ENCODE peak calls at places on chromosomes 16 and 17, in nine cellular contexts. W, K, X, S, E, R, D, V and P are unnamed samples.

GRCh38 chr16:89639385-89639784 is 18.1 kb downstream of the CHMP1A start:
- DNase-seq in W (no peak), K (no peak), X (no peak), S (no peak), E (no peak), R (no peak), D (no peak), V (no peak), P (no peak)

GRCh38 chr17:74235040-74235581 is 21.7 kb downstream of the TTYH2 start:
- DNase-seq in W (no peak), K (no peak), X (no peak), S (no peak), E (no peak), R (no peak), D (no peak), V (no peak), P (no peak)

GRCh38 chr16:78543066-78543465 is 443.6 kb downstream of the WWOX start:
- DNase-seq in W (no peak), K (no peak), X (no peak), S (no peak), E (no peak), R (no peak), D (no peak), V (no peak), P (no peak)

GRCh38 chr16:81693047-81693446 is 86.0 kb upstream of the PLCG2 start:
- DNase-seq in W (no peak), K (no peak), X (no peak), S (no peak), E (no peak), R (no peak), D (no peak), V (no peak), P (no peak)

GRCh38 chr16:18803569-18804462 is 2.5 kb upstream of the ARL6IP1 start:
- DNase-seq in W (no peak), K (no peak), X (no peak), S (no peak), E (no peak), R (no peak), D (no peak), V (no peak), P (no peak)

GRCh38 chr17:68539536-68540469 is 27.6 kb downstream of the PRKAR1A start:
- DNase-seq in W (no peak), K (no peak), X (peak; percentile 48), S (peak; percentile 70), E (no peak), R (no peak), D (peak; percentile 58), V (peak; percentile 27), P (peak; percentile 15)

GRCh38 chr17:43949777-43950176 is 4.0 kb downstream of the PYY start:
- DNase-seq in W (no peak), K (no peak), X (no peak), S (no peak), E (no peak), R (no peak), D (no peak), V (no peak), P (no peak)

GRCh38 chr16:82368041-82368440 is 198.0 kb upstream of the MPHOSPH6 start:
- DNase-seq in W (no peak), K (no peak), X (no peak), S (no peak), E (peak; percentile 38), R (no peak), D (no peak), V (peak; percentile 59), P (no peak)

GRCh38 chr16:54150861-54151260 is 135.7 kb downstream of the IRX3 start:
- DNase-seq in W (no peak), K (no peak), X (no peak), S (no peak), E (no peak), R (no peak), D (no peak), V (no peak), P (no peak)

GRCh38 chr16:30395155-30395991 is at the start of gene ZNF48:
- DNase-seq in W (peak; percentile 96), K (peak; percentile 90), X (peak; percentile 59), S (peak; percentile 94), E (peak; percentile 77), R (peak; percentile 64), D (peak; percentile 84), V (peak; percentile 86), P (peak; percentile 81)
- TF ChIP-seq CTCF in W (no peak), K (peak; percentile 55), X (peak; percentile 74), S (no peak), E (no peak), R (no peak), D (no peak), V (peak; percentile 44), P (no peak)

GRCh38 chr16:22323998-22324786 is 27.0 kb downstream of the POLR3E start:
- DNase-seq in W (no peak), K (no peak), X (no peak), S (peak; percentile 35), E (no peak), R (no peak), D (no peak), V (no peak), P (no peak)
- H3K36me3 ChIP-seq in W (peaks cover 64% of the 10 kb centered on the region), K (peaks cover 5% of the 10 kb centered on the region), X (no peaks in the 10 kb centered on the region), S (peaks cover 82% of the 10 kb centered on the region), E (peaks cover 30% of the 10 kb centered on the region), R (peaks cover 70% of the 10 kb centered on the region), D (no peaks in the 10 kb centered on the region), V (peaks cover 11% of the 10 kb centered on the region), P (peaks cover 41% of the 10 kb centered on the region)

GRCh38 chr17:82736511-82737185 is 1.2 kb downstream of the FN3K start:
- DNase-seq in W (no peak), K (no peak), X (no peak), S (no peak), E (no peak), R (no peak), D (no peak), V (no peak), P (no peak)
- H3K4me3 ChIP-seq in W (no peak overlapping the region), K (peak overlapping the region; percentile 75), X (no peak overlapping the region), S (peak overlapping the region; percentile 70), E (no peak overlapping the region), R (no peak overlapping the region), D (no peak overlapping the region), V (no peak overlapping the region), P (no peak overlapping the region)

DNA sequence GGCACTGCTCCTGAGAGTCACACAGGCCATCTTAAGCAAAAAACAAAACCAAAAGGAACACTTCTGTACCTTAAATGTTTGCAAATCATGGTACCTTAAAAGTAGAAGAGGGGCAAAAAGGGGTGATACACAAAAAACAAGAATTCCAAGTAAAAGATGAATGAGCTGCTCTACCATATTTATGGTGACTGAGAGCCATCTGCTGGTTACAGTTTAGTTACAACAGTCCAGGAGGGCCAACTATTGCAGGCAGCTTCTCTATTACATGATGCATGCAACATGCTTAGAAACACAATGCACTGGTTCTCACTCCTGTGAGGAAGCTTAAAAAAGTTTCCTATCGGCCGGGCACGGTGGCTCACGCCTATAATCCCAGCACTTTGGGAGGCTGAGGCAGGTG is 53.5 kb downstream of the STX8 start:
- DNase-seq in W (no peak), K (no peak), X (peak; percentile 18), S (no peak), E (no peak), R (no peak), D (no peak), V (peak; percentile 38), P (no peak)
- TF ChIP-seq CTCF in W (no peak), K (peak; percentile 64), X (peak; percentile 58), S (peak; percentile 46), E (peak; percentile 59), R (no peak), D (no peak), V (no peak), P (peak; percentile 41)

GRCh38 chr17:82627827-82628226 is 20.4 kb downstream of the WDR45B start:
- DNase-seq in W (peak; percentile 34), K (no peak), X (no peak), S (no peak), E (no peak), R (no peak), D (no peak), V (no peak), P (no peak)

GRCh38 chr17:82627405-82627804 is 20.8 kb downstream of the WDR45B start:
- DNase-seq in W (peak; percentile 60), K (no peak), X (no peak), S (no peak), E (no peak), R (no peak), D (no peak), V (no peak), P (no peak)

GRCh38 chr17:82631544-82631943 is 16.7 kb downstream of the WDR45B start:
- DNase-seq in W (peak; percentile 16), K (no peak), X (no peak), S (no peak), E (no peak), R (no peak), D (no peak), V (no peak), P (no peak)

GRCh38 chr17:82630212-82630611 is 18.0 kb downstream of the WDR45B start:
- DNase-seq in W (peak; percentile 17), K (no peak), X (no peak), S (no peak), E (no peak), R (no peak), D (no peak), V (no peak), P (no peak)

GRCh38 chr17:82629748-82630147 is 18.5 kb downstream of the WDR45B start:
- DNase-seq in W (peak; percentile 21), K (no peak), X (no peak), S (no peak), E (no peak), R (no peak), D (no peak), V (no peak), P (no peak)
- H3K36me3 ChIP-seq in W (peaks cover 30% of the 10 kb centered on the region), K (peaks cover 15% of the 10 kb centered on the region), X (no peaks in the 10 kb centered on the region), S (peaks cover 70% of the 10 kb centered on the region), E (peaks cover 51% of the 10 kb centered on the region), R (peaks cover 16% of the 10 kb centered on the region), D (no peaks in the 10 kb centered on the region), V (peaks cover 5% of the 10 kb centered on the region), P (peaks cover 17% of the 10 kb centered on the region)

DNA sequence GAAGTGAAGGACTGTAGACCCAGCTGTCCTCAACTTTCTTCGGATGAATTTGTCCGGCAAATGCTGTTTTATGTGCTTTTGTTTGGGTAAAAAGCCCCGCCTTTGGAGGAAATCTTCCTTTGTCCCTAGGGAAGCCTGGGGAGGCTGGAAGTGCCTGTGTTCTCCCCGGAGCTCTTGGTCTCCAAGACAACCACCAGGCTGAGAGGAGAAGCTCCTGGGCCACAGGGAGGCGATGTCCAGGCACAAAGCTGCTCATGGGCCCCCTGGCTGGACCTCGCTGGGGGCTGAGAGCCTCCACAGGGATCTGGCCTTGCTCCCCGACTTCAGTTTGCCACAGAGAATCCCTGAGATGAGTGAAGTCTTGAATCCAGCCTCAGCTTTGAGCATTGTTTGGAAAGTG is 293.1 kb upstream of the N4BP1 start:
- DNase-seq in W (no peak), K (no peak), X (no peak), S (no peak), E (no peak), R (no peak), D (no peak), V (no peak), P (no peak)
- H3K4me3 ChIP-seq in W (no peak overlapping the region), K (no peak overlapping the region), X (no peak overlapping the region), S (no peak overlapping the region), E (no peak overlapping the region), R (no peak overlapping the region), D (no peak overlapping the region), V (no peak overlapping the region), P (no peak overlapping the region)

GRCh38 chr16:87792205-87792565 is 26.4 kb upstream of the KLHDC4 start:
- DNase-seq in W (no peak), K (no peak), X (no peak), S (no peak), E (no peak), R (no peak), D (no peak), V (no peak), P (no peak)
- TF ChIP-seq CTCF in W (no peak), K (no peak), X (no peak), S (no peak), E (no peak), R (no peak), D (no peak), V (no peak), P (no peak)